ENCODE peak calls at places on chromosomes 13 and 19, in ten cellular contexts. Y is OCI-LY7; W is naive thymus-derived CD4-positive, alpha-beta T cell; N is psoas muscle; K is fibroblast of lung; U is cardiac muscle cell; D is uterus; J is A673; F is esophagus squamous epithelium; S is body of pancreas. T is an unnamed sample. For H3K9me3, the result is how much of the 10 kb centered on the place peaks cover.

GRCh38 chr19:45154064-45154827 is 6.5 kb downstream of the NKPD1 start:
- DNase-seq in Y (no peak), W (no peak), N (peak), K (peak), U (peak), D (no peak), J (no peak), F (no peak), S (no peak), T (no peak)

GRCh38 chr13:51687928-51688714 is 103.9 kb downstream of the WDFY2 start:
- DNase-seq in Y (no peak), W (no peak), N (no peak), K (no peak), U (no peak), D (no peak), J (no peak), F (no peak), S (no peak), T (no peak)

GRCh38 chr13:28355822-28356371 is 139.0 kb downstream of the FLT1 start:
- DNase-seq in Y (no peak), W (no peak), N (no peak), K (no peak), U (peak), D (no peak), J (peak), F (no peak), S (no peak), T (no peak)

GRCh38 chr19:5246554-5247155 is 94.0 kb downstream of the PTPRS start:
- DNase-seq in Y (no peak), W (no peak), N (no peak), K (no peak), U (no peak), D (no peak), J (no peak), F (no peak), S (no peak), T (no peak)

GRCh38 chr19:12733369-12733896 is 1.1 kb downstream of the TRIR start:
- DNase-seq in Y (peak), W (no peak), N (no peak), K (peak), U (peak), D (no peak), J (peak), F (no peak), S (no peak), T (no peak)

GRCh38 chr13:54162069-54162468 is 1133.5 kb downstream of the OLFM4 start:
- DNase-seq in Y (no peak), W (no peak), N (no peak), K (no peak), U (no peak), D (no peak), J (no peak), F (no peak), S (no peak), T (no peak)

GRCh38 chr19:28881616-28882015 is 331.3 kb downstream of the UQCRFS1 start:
- DNase-seq in Y (no peak), W (no peak), N (no peak), K (no peak), U (no peak), D (no peak), J (no peak), F (no peak), S (no peak), T (no peak)

GRCh38 chr13:102609696-102610095 is 12.9 kb downstream of the TPP2 start:
- DNase-seq in Y (no peak), W (peak), N (no peak), K (no peak), U (no peak), D (no peak), J (no peak), F (no peak), S (no peak), T (no peak)

GRCh38 chr19:54203151-54203611 is 2.5 kb downstream of the RPS9 start:
- DNase-seq in Y (peak), W (no peak), N (no peak), K (peak), U (peak), D (no peak), J (no peak), F (no peak), S (peak), T (no peak)

GRCh38 chr13:99811067-99811715 is 160.4 kb downstream of the ZIC5 start:
- DNase-seq in Y (no peak), W (no peak), N (no peak), K (no peak), U (no peak), D (no peak), J (no peak), F (no peak), S (peak), T (no peak)

GRCh38 chr13:76972430-76972829 is 19.5 kb upstream of the CLN5 start:
- DNase-seq in Y (no peak), W (no peak), N (no peak), K (no peak), U (peak), D (no peak), J (no peak), F (no peak), S (no peak), T (no peak)

GRCh38 chr19:10289167-10289835 is 451 bp upstream of the ICAM5 start:
- DNase-seq in Y (peak), W (peak), N (peak), K (peak), U (peak), D (no peak), J (peak), F (no peak), S (no peak), T (no peak)

GRCh38 chr13:110984798-110985197 is 69.9 kb upstream of the ANKRD10 start:
- DNase-seq in Y (no peak), W (no peak), N (no peak), K (no peak), U (no peak), D (no peak), J (no peak), F (no peak), S (no peak), T (no peak)

GRCh38 chr19:7238091-7238490 is 56.1 kb downstream of the INSR start:
- DNase-seq in Y (no peak), W (no peak), N (no peak), K (no peak), U (peak), D (no peak), J (no peak), F (no peak), S (no peak), T (no peak)

GRCh38 chr19:10643166-10643967 is 10.8 kb upstream of the ILF3 start:
- DNase-seq in Y (no peak), W (no peak), N (no peak), K (no peak), U (no peak), D (no peak), J (no peak), F (no peak), S (no peak), T (no peak)

GRCh38 chr19:970695-971094 is 13.4 kb upstream of the WDR18 start:
- DNase-seq in Y (no peak), W (no peak), N (no peak), K (peak), U (peak), D (no peak), J (no peak), F (no peak), S (no peak), T (no peak)

GRCh38 chr19:6059996-6060599 is 50.2 kb downstream of the RFX2 start:
- DNase-seq in Y (no peak), W (no peak), N (no peak), K (no peak), U (no peak), D (no peak), J (no peak), F (no peak), S (no peak), T (no peak)

GRCh38 chr13:34035676-34036325 is 217.9 kb downstream of the RFC3 start:
- DNase-seq in Y (no peak), W (no peak), N (no peak), K (no peak), U (no peak), D (no peak), J (no peak), F (no peak), S (no peak), T (no peak)

GRCh38 chr19:494171-495046 is 1.9 kb upstream of the MADCAM1 start:
- DNase-seq in Y (no peak), W (no peak), N (peak), K (no peak), U (no peak), D (no peak), J (no peak), F (no peak), S (no peak), T (no peak)

GRCh38 chr13:44806841-44807240 is 182.4 kb downstream of the NUFIP1 start:
- DNase-seq in Y (no peak), W (no peak), N (no peak), K (no peak), U (no peak), D (no peak), J (no peak), F (no peak), S (peak), T (no peak)

GRCh38 chr19:20167020-20167644 is at the start of gene ZNF486:
- DNase-seq in Y (peak), W (peak), N (peak), K (peak), U (peak), D (peak), J (peak), F (peak), S (peak), T (peak)

GRCh38 chr13:103168901-103169508 is 102.8 kb upstream of the SLC10A2 start:
- DNase-seq in Y (no peak), W (no peak), N (no peak), K (no peak), U (no peak), D (no peak), J (no peak), F (no peak), S (no peak), T (no peak)

GRCh38 chr19:41434450-41434849 is 5.3 kb downstream of the DMAC2 start:
- DNase-seq in Y (no peak), W (no peak), N (no peak), K (no peak), U (no peak), D (no peak), J (no peak), F (no peak), S (no peak), T (no peak)

GRCh38 chr13:63517376-63517775 is 2101.7 kb upstream of the PCDH20 start:
- DNase-seq in Y (no peak), W (no peak), N (no peak), K (peak), U (no peak), D (no peak), J (peak), F (no peak), S (no peak), T (peak)

GRCh38 chr19:27972291-27973040 is 1240.5 kb downstream of the UQCRFS1 start:
- DNase-seq in Y (no peak), W (no peak), N (no peak), K (no peak), U (peak), D (no peak), J (peak), F (no peak), S (peak), T (no peak)

GRCh38 chr13:66943530-66943929 is 286.6 kb downstream of the PCDH9 start:
- DNase-seq in Y (no peak), W (no peak), N (no peak), K (no peak), U (no peak), D (no peak), J (no peak), F (no peak), S (no peak), T (no peak)

GRCh38 chr19:28880735-28881401 is 332.1 kb downstream of the UQCRFS1 start:
- DNase-seq in Y (no peak), W (no peak), N (no peak), K (no peak), U (no peak), D (no peak), J (no peak), F (no peak), S (no peak), T (no peak)

GRCh38 chr19:35828694-35829301 is 16.2 kb upstream of the PRODH2 start:
- DNase-seq in Y (peak), W (peak), N (peak), K (peak), U (peak), D (peak), J (peak), F (no peak), S (peak), T (peak)

GRCh38 chr19:35569281-35569781 is 5.9 kb upstream of the ATP4A start:
- DNase-seq in Y (no peak), W (no peak), N (peak), K (no peak), U (no peak), D (no peak), J (no peak), F (no peak), S (peak), T (no peak)

GRCh38 chr13:105035092-105035491 is 1500.4 kb downstream of the EFNB2 start:
- DNase-seq in Y (no peak), W (no peak), N (no peak), K (no peak), U (no peak), D (no peak), J (no peak), F (no peak), S (no peak), T (no peak)

GRCh38 chr13:78826312-78826711 is 167.4 kb upstream of the OBI1 start:
- DNase-seq in Y (no peak), W (no peak), N (no peak), K (no peak), U (no peak), D (no peak), J (no peak), F (no peak), S (no peak), T (no peak)

GRCh38 chr13:94558721-94559120 is 37.2 kb downstream of the TGDS start:
- DNase-seq in Y (no peak), W (peak), N (no peak), K (no peak), U (no peak), D (no peak), J (peak), F (no peak), S (no peak), T (no peak)

GRCh38 chr19:8261881-8262280 is 46.3 kb downstream of the CD320 start:
- DNase-seq in Y (no peak), W (no peak), N (no peak), K (no peak), U (no peak), D (no peak), J (no peak), F (no peak), S (no peak), T (no peak)

GRCh38 chr13:36244073-36244472 is 29.7 kb upstream of the SOHLH2 start:
- DNase-seq in Y (no peak), W (no peak), N (no peak), K (no peak), U (no peak), D (no peak), J (no peak), F (no peak), S (no peak), T (no peak)

GRCh38 chr19:12840091-12841079 is 2.1 kb downstream of the MAST1 start:
- DNase-seq in Y (peak), W (no peak), N (peak), K (peak), U (peak), D (no peak), J (peak), F (no peak), S (peak), T (no peak)

GRCh38 chr13:113737803-113738202 is 21.2 kb upstream of the TMEM255B start:
- DNase-seq in Y (no peak), W (no peak), N (no peak), K (no peak), U (no peak), D (no peak), J (no peak), F (no peak), S (no peak), T (no peak)

GRCh38 chr19:55836340-55836739 is at the start of gene NLRP4:
- DNase-seq in Y (no peak), W (no peak), N (no peak), K (no peak), U (no peak), D (no peak), J (no peak), F (no peak), S (no peak), T (no peak)

GRCh38 chr13:40580566-40581276 is 85.7 kb downstream of the FOXO1 start:
- DNase-seq in Y (peak), W (no peak), N (no peak), K (no peak), U (peak), D (no peak), J (no peak), F (no peak), S (peak), T (no peak)
- H3K27ac ChIP-seq in Y (peak), W (peak), N (no peak), K (no peak), U (no peak), D (no peak), J (no peak), F (no peak), S (peak), T (no peak)

GRCh38 chr13:112007191-112007590 is 59.8 kb upstream of the SOX1 start:
- DNase-seq in Y (no peak), W (no peak), N (no peak), K (no peak), U (no peak), D (no peak), J (no peak), F (no peak), S (no peak), T (no peak)
- H3K9me3 ChIP-seq in Y (under half), W (under half), N (under half), K (under half), U (under half), D (under half), J (under half), F (under half), S (under half), T (half or more)

DNA sequence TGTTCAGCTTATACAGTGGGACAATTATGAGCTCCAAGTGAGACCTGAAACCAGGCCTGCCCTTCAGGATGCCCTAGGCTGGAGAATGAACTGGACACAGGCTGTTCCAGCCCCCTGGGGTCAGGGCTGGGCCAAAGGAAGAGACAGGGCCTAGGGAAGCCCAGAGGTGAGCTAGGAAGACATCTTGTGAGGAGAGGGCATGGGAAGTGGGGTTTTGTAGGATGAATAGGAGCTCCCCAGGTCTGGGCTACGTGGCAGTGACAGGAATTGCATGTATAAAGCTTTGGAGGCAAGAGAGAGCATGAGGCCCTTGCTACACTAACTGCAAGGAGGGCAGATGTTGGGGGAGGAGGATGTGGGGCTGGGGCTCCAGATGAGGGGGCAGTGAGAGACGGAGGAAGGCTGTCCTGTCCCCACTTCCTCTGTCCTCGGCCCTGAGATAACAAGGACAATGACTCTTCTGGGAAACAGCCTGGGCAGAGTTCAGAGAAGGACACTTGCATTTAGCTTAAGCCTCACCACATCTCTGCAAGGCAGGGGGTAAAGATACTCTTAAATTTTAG is 1.5 kb upstream of the TBXA2R start:
- DNase-seq in Y (no peak), W (no peak), N (no peak), K (no peak), U (no peak), D (no peak), J (no peak), F (no peak), S (no peak), T (no peak)
- H3K27ac ChIP-seq in Y (no peak), W (no peak), N (peak), K (no peak), U (no peak), D (peak), J (no peak), F (peak), S (peak), T (peak)

GRCh38 chr19:49391581-49392399 is 3.7 kb downstream of the KASH5 start:
- DNase-seq in Y (peak), W (peak), N (peak), K (peak), U (peak), D (peak), J (peak), F (no peak), S (peak), T (peak)

GRCh38 chr19:49390131-49390977 is 2.3 kb downstream of the KASH5 start:
- DNase-seq in Y (peak), W (no peak), N (no peak), K (no peak), U (no peak), D (no peak), J (no peak), F (no peak), S (peak), T (no peak)

GRCh38 chr19:49387936-49388372 is at the start of gene KASH5:
- DNase-seq in Y (peak), W (peak), N (peak), K (peak), U (peak), D (peak), J (no peak), F (peak), S (peak), T (no peak)

GRCh38 chr19:49390978-49391304 is 2.9 kb downstream of the KASH5 start:
- DNase-seq in Y (peak), W (no peak), N (no peak), K (no peak), U (no peak), D (no peak), J (no peak), F (no peak), S (peak), T (no peak)

DNA sequence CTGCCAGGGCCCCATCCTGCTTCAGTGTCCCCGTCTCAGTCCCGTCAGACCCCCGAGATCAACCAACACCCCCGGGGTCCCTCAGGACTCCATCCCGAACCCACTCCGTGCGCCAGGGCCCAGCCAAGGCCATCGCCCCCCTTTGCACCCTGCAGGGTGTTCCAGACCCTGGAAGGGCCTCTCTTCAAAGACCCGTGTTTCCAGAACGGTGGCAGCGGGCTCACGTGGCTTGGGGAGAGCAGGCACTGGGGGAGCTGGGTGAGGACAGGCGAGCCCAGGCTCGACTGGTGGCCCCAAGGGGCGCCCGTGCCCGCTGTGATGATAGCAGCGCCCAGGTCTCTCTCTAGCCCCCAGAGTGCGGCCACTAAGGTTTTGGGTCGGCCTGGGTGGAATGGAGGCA is 1.4 kb downstream of the KASH5 start:
- DNase-seq in Y (peak), W (no peak), N (no peak), K (no peak), U (no peak), D (no peak), J (no peak), F (no peak), S (no peak), T (no peak)
- H3K9me3 ChIP-seq in Y (under half), W (under half), N (under half), K (under half), U (under half), D (under half), J (under half), F (under half), S (under half), T (under half)

DNA sequence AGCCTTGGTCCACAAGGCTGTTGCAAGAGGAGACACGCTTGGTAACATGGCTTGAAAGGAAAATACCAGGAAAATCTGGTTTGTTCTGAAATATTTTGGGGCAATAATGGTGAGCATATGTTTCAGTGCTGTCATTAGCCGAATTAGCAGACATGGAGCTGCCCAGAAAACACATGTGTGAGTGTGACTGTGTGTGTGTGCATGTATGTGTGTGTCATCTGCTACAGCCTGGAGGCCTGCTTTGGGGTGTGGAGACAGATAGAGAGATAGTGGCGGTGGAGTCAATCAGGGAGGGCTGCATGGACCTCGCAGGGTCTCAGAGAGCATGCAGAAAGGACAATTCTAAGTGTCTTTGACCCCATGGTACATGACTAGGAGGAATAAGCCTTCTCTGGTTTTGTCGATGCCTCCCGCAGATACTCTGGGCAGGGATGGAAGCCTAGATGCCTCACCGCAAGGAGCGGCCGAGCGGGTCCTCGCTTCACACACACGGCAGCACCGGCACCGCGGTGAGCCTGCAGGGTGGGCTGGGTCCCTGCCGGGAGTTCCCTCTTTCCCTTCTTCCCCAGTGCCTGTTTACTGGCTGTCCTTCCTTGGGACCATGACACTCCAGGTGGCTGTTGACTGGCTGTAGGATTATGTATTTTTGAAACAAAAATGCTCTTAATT is 3.5 kb downstream of the KCTD15 start:
- DNase-seq in Y (no peak), W (no peak), N (no peak), K (no peak), U (no peak), D (no peak), J (no peak), F (no peak), S (no peak), T (no peak)
- H3K27ac ChIP-seq in Y (no peak), W (no peak), N (no peak), K (no peak), U (no peak), D (no peak), J (no peak), F (peak), S (no peak), T (no peak)

GRCh38 chr19:15673176-15673654 is 328 bp downstream of the CYP4F12 start:
- DNase-seq in Y (no peak), W (no peak), N (no peak), K (no peak), U (peak), D (no peak), J (no peak), F (no peak), S (no peak), T (no peak)
- H3K9me3 ChIP-seq in Y (under half), W (under half), N (under half), K (under half), U (under half), D (under half), J (under half), F (under half), S (under half), T (under half)

T was measured in AG04450.